ENCODE peak calls at places on chromosomes 3 and 15, in ten cellular contexts. S is heart right ventricle; C is RWPE1; R is MCF 10A; X is IMR-90; L is GM03348; V is naive thymus-derived CD4-positive, alpha-beta T cell; D is cardiac muscle cell; A is stimulated activated CD4-positive, alpha-beta T cell treated with anti-CD3 and anti-CD28 coated beads, Interleukin-1b, Interleukin-23, amount 100 ng/mL, for 48 hours; P is neural progenitor cell. G is an unnamed sample.

GRCh38 chr3:157844770-157845522 is 261.3 kb downstream of the SHOX2 start:
- DNase-seq in R (peak), A (no peak), S (no peak), D (peak), C (no peak), L (peak), P (no peak), X (no peak), V (no peak), G (no peak)

GRCh38 chr3:110389005-110389404 is 682.6 kb upstream of the NECTIN3 start:
- DNase-seq in D (no peak), A (no peak), L (no peak), R (no peak), X (no peak), P (no peak), S (no peak), C (no peak), V (no peak), G (no peak)

GRCh38 chr3:108806316-108806715 is 16.3 kb upstream of the TRAT1 start:
- DNase-seq in X (no peak), R (no peak), V (peak), P (no peak), C (no peak), L (no peak), A (no peak), S (no peak), D (no peak), G (no peak)

GRCh38 chr3:195106418-195106906 is 164.5 kb downstream of the XXYLT1 start:
- DNase-seq in V (peak), L (peak), S (peak), D (peak), C (peak), X (peak), A (peak), P (peak), R (peak), G (peak)

GRCh38 chr15:99956820-99957641 is 223.8 kb upstream of the LYSMD4 start:
- DNase-seq in S (no peak), D (no peak), X (no peak), C (no peak), V (no peak), P (no peak), A (no peak), L (peak), R (no peak), G (no peak)

GRCh38 chr15:71691700-71692417 is 118.5 kb upstream of the NR2E3 start:
- DNase-seq in V (no peak), R (peak), X (peak), L (peak), S (peak), A (no peak), D (peak), P (peak), C (peak), G (peak)

GRCh38 chr3:179229177-179229576 is 21.7 kb downstream of the KCNMB3 start:
- DNase-seq in V (no peak), L (no peak), D (no peak), P (peak), X (no peak), S (no peak), C (no peak), R (no peak), A (no peak), G (no peak)

GRCh38 chr15:35690089-35690488 is 144.1 kb upstream of the DPH6 start:
- DNase-seq in A (no peak), P (no peak), V (no peak), X (no peak), S (no peak), L (no peak), R (no peak), D (no peak), C (no peak), G (no peak)

GRCh38 chr15:99452728-99453643 is 112.8 kb upstream of the MEF2A start:
- DNase-seq in D (peak), P (no peak), L (peak), C (no peak), S (peak), V (no peak), X (peak), A (no peak), R (peak), G (peak)

GRCh38 chr3:110069641-110070538 is 732.5 kb upstream of the DPPA4 start:
- DNase-seq in L (no peak), C (no peak), S (peak), D (peak), R (no peak), P (no peak), A (no peak), X (peak), V (no peak), G (peak)

GRCh38 chr3:42729404-42730145 is 27.0 kb upstream of the HHATL start:
- DNase-seq in D (no peak), V (no peak), P (no peak), S (peak), A (no peak), C (no peak), R (no peak), X (no peak), L (no peak), G (no peak)

GRCh38 chr3:21185816-21186314 is 565.1 kb downstream of the ZNF385D start:
- DNase-seq in L (no peak), S (no peak), A (no peak), V (no peak), R (no peak), D (no peak), C (no peak), X (no peak), P (no peak), G (no peak)

GRCh38 chr15:68304611-68305337 is 27.2 kb downstream of the FEM1B start:
- DNase-seq in D (no peak), S (no peak), P (peak), R (no peak), L (no peak), V (no peak), X (no peak), C (peak), A (no peak), G (no peak)

GRCh38 chr15:97235285-97235985 is 725.1 kb upstream of the ARRDC4 start:
- DNase-seq in R (peak), D (peak), C (peak), L (peak), P (peak), S (peak), V (peak), X (peak), A (peak), G (peak)

GRCh38 chr3:84510007-84510406 is 448.8 kb upstream of the CADM2 start:
- DNase-seq in A (no peak), P (no peak), R (no peak), C (no peak), D (no peak), V (no peak), X (no peak), L (no peak), S (no peak), G (no peak)

GRCh38 chr15:51087513-51087912 is 7.2 kb downstream of the TNFAIP8L3 start:
- DNase-seq in P (no peak), X (no peak), C (no peak), A (no peak), D (no peak), S (no peak), L (no peak), R (no peak), V (no peak), G (no peak)

GRCh38 chr3:184645304-184645703 is 66.6 kb downstream of the MAGEF1 start:
- DNase-seq in S (no peak), D (peak), V (no peak), R (peak), L (no peak), X (peak), A (no peak), C (no peak), P (no peak), G (no peak)

GRCh38 chr3:152205097-152205593 is 63.6 kb upstream of the MBNL1 start:
- DNase-seq in D (no peak), S (no peak), P (no peak), R (no peak), V (peak), A (no peak), C (no peak), L (no peak), X (no peak), G (no peak)

GRCh38 chr3:139774570-139775302 is 97.0 kb upstream of the NMNAT3 start:
- DNase-seq in A (no peak), V (no peak), R (peak), X (no peak), S (peak), L (no peak), D (peak), C (no peak), P (peak), G (peak)

GRCh38 chr3:179398574-179399249 is 51.2 kb downstream of the MFN1 start:
- DNase-seq in V (no peak), R (no peak), C (no peak), A (no peak), L (peak), S (no peak), D (no peak), P (no peak), X (peak), G (peak)

GRCh38 chr3:69770976-69771634 is 31.8 kb downstream of the MITF start:
- DNase-seq in L (no peak), C (no peak), R (peak), V (no peak), A (no peak), X (peak), D (no peak), S (no peak), P (no peak), G (peak)

GRCh38 chr15:100891316-100892012 is 11.8 kb downstream of the ALDH1A3 start:
- DNase-seq in X (no peak), A (no peak), L (no peak), P (peak), S (no peak), C (no peak), D (no peak), R (no peak), V (no peak), G (no peak)

GRCh38 chr15:72312605-72313447 is 7.1 kb downstream of the CELF6 start:
- DNase-seq in D (peak), R (peak), X (peak), S (peak), C (peak), P (peak), A (peak), L (peak), V (peak), G (peak)

GRCh38 chr15:70923311-70924080 is 30.9 kb downstream of the LRRC49 start:
- DNase-seq in L (no peak), D (peak), X (peak), C (no peak), S (no peak), R (peak), V (no peak), P (no peak), A (no peak), G (no peak)

GRCh38 chr3:46998121-46998851 is 18.8 kb downstream of the NBEAL2 start:
- DNase-seq in D (peak), C (peak), S (peak), R (peak), P (peak), A (peak), V (peak), X (peak), L (peak), G (peak)

GRCh38 chr3:171967932-171968678 is 71.3 kb upstream of the FNDC3B start:
- DNase-seq in R (no peak), A (no peak), S (peak), D (peak), P (no peak), X (peak), C (no peak), V (no peak), L (no peak), G (peak)

GRCh38 chr15:35680951-35681350 is 135.0 kb upstream of the DPH6 start:
- DNase-seq in X (no peak), L (no peak), P (no peak), D (no peak), V (no peak), C (no peak), S (no peak), A (no peak), R (no peak), G (no peak)

GRCh38 chr15:60591491-60592385 is 112.8 kb upstream of the ICE2 start:
- DNase-seq in A (peak), S (peak), X (no peak), V (peak), C (peak), R (no peak), L (peak), P (peak), D (peak), G (peak)

GRCh38 chr3:138944136-138944658 is 2.7 kb downstream of the FOXL2 start:
- DNase-seq in D (no peak), A (no peak), P (peak), V (no peak), L (no peak), S (no peak), X (no peak), R (no peak), C (no peak), G (no peak)